ENCODE peak calls at places on chromosomes 16 and 17, in ten cellular contexts. D, X, K, V, E, S, Q, P, H and Z are unnamed samples.

GRCh38 chr16:10297341-10298006 is 88.4 kb upstream of the ATF7IP2 start:
- DNase-seq in D (peak; percentile 48), X (no peak), K (no peak), V (no peak), E (no peak), S (no peak), Q (no peak), P (peak; percentile 11), H (no peak), Z (peak; percentile 83)

GRCh38 chr17:2151634-2152033 is 96.7 kb downstream of the HIC1 start:
- DNase-seq in D (no peak), X (no peak), K (no peak), V (no peak), E (no peak), S (no peak), Q (no peak), P (no peak), H (no peak), Z (no peak)

GRCh38 chr16:62249069-62249468 is 212.8 kb upstream of the CDH8 start:
- DNase-seq in D (no peak), X (no peak), K (no peak), V (no peak), E (no peak), S (no peak), Q (no peak), P (no peak), H (no peak), Z (no peak)

GRCh38 chr17:48814504-48814903 is 2.5 kb downstream of the TTLL6 start:
- DNase-seq in D (peak; percentile 81), X (peak; percentile 44), K (peak; percentile 76), V (no peak), E (no peak), S (no peak), Q (no peak), P (peak; percentile 62), H (peak; percentile 64), Z (peak; percentile 81)

GRCh38 chr16:86145669-86146068 is 246.7 kb downstream of the IRF8 start:
- DNase-seq in D (no peak), X (no peak), K (no peak), V (no peak), E (no peak), S (no peak), Q (no peak), P (no peak), H (no peak), Z (no peak)

GRCh38 chr16:2156025-2156848 is 655 bp downstream of the TRAF7 start:
- DNase-seq in D (no peak), X (peak; percentile 62), K (peak; percentile 68), V (peak; percentile 43), E (no peak), S (no peak), Q (no peak), P (no peak), H (peak; percentile 21), Z (no peak)

GRCh38 chr17:19341211-19341631 is 21.3 kb downstream of the B9D1 start:
- DNase-seq in D (no peak), X (no peak), K (no peak), V (no peak), E (no peak), S (no peak), Q (no peak), P (no peak), H (no peak), Z (no peak)

GRCh38 chr16:5361322-5361721 is 263.7 kb upstream of the EEF2KMT start:
- DNase-seq in D (no peak), X (no peak), K (no peak), V (no peak), E (no peak), S (no peak), Q (no peak), P (no peak), H (no peak), Z (no peak)

GRCh38 chr16:85291302-85292148 is 179.3 kb upstream of the CIBAR2 start:
- DNase-seq in D (no peak), X (no peak), K (no peak), V (no peak), E (no peak), S (no peak), Q (no peak), P (no peak), H (no peak), Z (no peak)

GRCh38 chr16:66587881-66588600 is 8.8 kb downstream of the CMTM2 start:
- DNase-seq in D (no peak), X (no peak), K (no peak), V (no peak), E (no peak), S (no peak), Q (no peak), P (no peak), H (no peak), Z (no peak)

GRCh38 chr16:73886378-73886777 is 410.2 kb upstream of the PSMD7 start:
- DNase-seq in D (no peak), X (no peak), K (no peak), V (no peak), E (no peak), S (no peak), Q (no peak), P (no peak), H (no peak), Z (no peak)

GRCh38 chr17:13420294-13421277 is 181.1 kb downstream of the HS3ST3A1 start:
- DNase-seq in D (no peak), X (peak; percentile 75), K (no peak), V (peak; percentile 45), E (no peak), S (no peak), Q (peak; percentile 90), P (peak; percentile 42), H (no peak), Z (no peak)

GRCh38 chr16:4494746-4495490 is 18.7 kb downstream of the HMOX2 start:
- DNase-seq in D (no peak), X (peak; percentile 70), K (no peak), V (no peak), E (no peak), S (no peak), Q (no peak), P (peak; percentile 47), H (no peak), Z (no peak)

GRCh38 chr16:81652798-81653505 is 126.1 kb upstream of the PLCG2 start:
- DNase-seq in D (peak; percentile 51), X (no peak), K (no peak), V (no peak), E (peak; percentile 88), S (no peak), Q (no peak), P (no peak), H (no peak), Z (no peak)

GRCh38 chr17:12180644-12181261 is 160.1 kb downstream of the MAP2K4 start:
- DNase-seq in D (peak; percentile 17), X (peak; percentile 40), K (no peak), V (peak; percentile 22), E (no peak), S (peak; percentile 15), Q (peak; percentile 11), P (peak; percentile 40), H (no peak), Z (peak; percentile 11)

GRCh38 chr17:75288784-75289121 is 480 bp downstream of the SLC25A19 start:
- DNase-seq in D (no peak), X (no peak), K (no peak), V (no peak), E (no peak), S (no peak), Q (no peak), P (peak; percentile 52), H (no peak), Z (peak; percentile 60)

GRCh38 chr16:49021136-49021535 is 260.5 kb downstream of the CBLN1 start:
- DNase-seq in D (no peak), X (no peak), K (no peak), V (peak; percentile 60), E (no peak), S (no peak), Q (peak; percentile 64), P (no peak), H (no peak), Z (no peak)

GRCh38 chr17:82324566-82325285 is 7.3 kb upstream of the CD7 start:
- DNase-seq in D (no peak), X (no peak), K (no peak), V (no peak), E (no peak), S (no peak), Q (no peak), P (no peak), H (peak; percentile 27), Z (no peak)

GRCh38 chr16:4389051-4389955 is 17.7 kb downstream of the VASN start:
- DNase-seq in D (no peak), X (no peak), K (no peak), V (no peak), E (no peak), S (no peak), Q (no peak), P (no peak), H (no peak), Z (no peak)

GRCh38 chr16:12509121-12509520 is 294.6 kb downstream of the CPPED1 start:
- DNase-seq in D (no peak), X (no peak), K (no peak), V (no peak), E (no peak), S (no peak), Q (no peak), P (no peak), H (no peak), Z (no peak)

GRCh38 chr16:73019456-73020362 is 28.2 kb downstream of the ZFHX3 start:
- DNase-seq in D (no peak), X (peak; percentile 75), K (no peak), V (no peak), E (no peak), S (no peak), Q (peak; percentile 82), P (no peak), H (no peak), Z (no peak)

GRCh38 chr16:85202631-85203461 is 90.6 kb upstream of the CIBAR2 start:
- DNase-seq in D (no peak), X (peak; percentile 53), K (no peak), V (peak; percentile 85), E (no peak), S (peak; percentile 50), Q (peak; percentile 82), P (no peak), H (no peak), Z (no peak)

GRCh38 chr16:2096853-2097620 is 38.7 kb downstream of the PKD1 start:
- DNase-seq in D (no peak), X (no peak), K (no peak), V (no peak), E (no peak), S (no peak), Q (no peak), P (no peak), H (no peak), Z (no peak)

GRCh38 chr16:53434436-53435065 is at the start of gene RBL2:
- DNase-seq in D (peak; percentile 72), X (peak; percentile 15), K (peak; percentile 91), V (no peak), E (peak; percentile 62), S (peak; percentile 62), Q (peak; percentile 43), P (peak; percentile 84), H (peak; percentile 86), Z (peak; percentile 84)

GRCh38 chr16:24736758-24737157 is 7.3 kb downstream of the TNRC6A start:
- DNase-seq in D (no peak), X (peak; percentile 33), K (no peak), V (no peak), E (no peak), S (no peak), Q (no peak), P (peak; percentile 35), H (no peak), Z (no peak)

GRCh38 chr17:19727466-19728113 is 11.2 kb upstream of the SLC47A2 start:
- DNase-seq in D (no peak), X (peak; percentile 84), K (no peak), V (peak; percentile 90), E (no peak), S (no peak), Q (peak; percentile 75), P (no peak), H (no peak), Z (no peak)

GRCh38 chr16:20844588-20844987 is 38.3 kb downstream of the REXO5 start:
- DNase-seq in D (no peak), X (no peak), K (no peak), V (no peak), E (no peak), S (no peak), Q (no peak), P (no peak), H (peak; percentile 8), Z (no peak)

GRCh38 chr16:81707411-81708321 is 71.4 kb upstream of the PLCG2 start:
- DNase-seq in D (no peak), X (peak; percentile 39), K (no peak), V (peak; percentile 28), E (no peak), S (no peak), Q (peak; percentile 25), P (peak; percentile 3), H (no peak), Z (no peak)